ENCODE peak calls at places on chromosome 4, in nine cellular contexts. U is neural progenitor cell; E is SJSA1; I is tibial artery; B is heart right ventricle; H is CD8-positive, alpha-beta memory T cell; L is heart left ventricle; P is Caco-2; O is IMR-90. G is an unnamed sample. For H3K9me3, the result is how much of the 10 kb centered on the place peaks cover.

GRCh38 chr4:92636038-92636825 is 332.5 kb downstream of the GRID2 start:
- DNase-seq in U (no peak), E (no peak), I (no peak), B (no peak), H (no peak), L (no peak), P (no peak), O (no peak), G (no peak)

GRCh38 chr4:87911252-87911774 is 64.2 kb upstream of the SPP1 start:
- DNase-seq in U (no peak), E (no peak), I (no peak), B (peak), H (no peak), L (no peak), P (peak), O (no peak), G (no peak)

GRCh38 chr4:185039508-185040273 is 21.4 kb downstream of the HELT start:
- DNase-seq in U (peak), E (no peak), I (no peak), B (peak), H (peak), L (peak), P (peak), O (peak), G (peak)

GRCh38 chr4:39931441-39931901 is 46.2 kb downstream of the PDS5A start:
- DNase-seq in U (no peak), E (no peak), I (no peak), B (no peak), H (peak), L (no peak), P (peak), O (no peak), G (no peak)

GRCh38 chr4:170226288-170226687 is 136.5 kb upstream of the AADAT start:
- DNase-seq in U (no peak), E (no peak), I (no peak), B (no peak), H (no peak), L (no peak), P (peak), O (no peak), G (no peak)

GRCh38 chr4:37453004-37453360 is 208.4 kb downstream of the NWD2 start:
- DNase-seq in U (peak), E (no peak), I (no peak), B (peak), H (peak), L (peak), P (peak), O (peak), G (no peak)

GRCh38 chr4:101348367-101348827 is 1.1 kb upstream of the PPP3CA start:
- DNase-seq in U (no peak), E (no peak), I (no peak), B (peak), H (no peak), L (no peak), P (peak), O (peak), G (no peak)

GRCh38 chr4:184400375-184400870 is 73.9 kb downstream of the IRF2 start:
- DNase-seq in U (no peak), E (peak), I (no peak), B (no peak), H (no peak), L (no peak), P (no peak), O (peak), G (no peak)

GRCh38 chr4:10643600-10644425 is 40.8 kb downstream of the CLNK start:
- DNase-seq in U (no peak), E (no peak), I (no peak), B (no peak), H (no peak), L (no peak), P (no peak), O (peak), G (no peak)

GRCh38 chr4:105630670-105631655 is 77.5 kb downstream of the INTS12 start:
- DNase-seq in U (no peak), E (no peak), I (no peak), B (no peak), H (no peak), L (no peak), P (no peak), O (no peak), G (no peak)

GRCh38 chr4:110518889-110519490 is 43.0 kb downstream of the ENPEP start:
- DNase-seq in U (peak), E (no peak), I (no peak), B (no peak), H (no peak), L (no peak), P (peak), O (peak), G (no peak)

GRCh38 chr4:8222609-8223391 is 23.7 kb downstream of the SH3TC1 start:
- DNase-seq in U (no peak), E (no peak), I (no peak), B (no peak), H (no peak), L (no peak), P (no peak), O (no peak), G (no peak)

GRCh38 chr4:26320159-26320452 is 708 bp upstream of the RBPJ start:
- DNase-seq in U (no peak), E (no peak), I (no peak), B (no peak), H (no peak), L (no peak), P (no peak), O (peak), G (no peak)

GRCh38 chr4:121114756-121115155 is 42.4 kb upstream of the NDNF start:
- DNase-seq in U (no peak), E (no peak), I (no peak), B (no peak), H (no peak), L (no peak), P (no peak), O (no peak), G (no peak)

GRCh38 chr4:151325320-151326246 is at the start of gene SH3D19:
- DNase-seq in U (peak), E (peak), I (peak), B (peak), H (no peak), L (peak), P (peak), O (peak), G (no peak)

GRCh38 chr4:88481557-88481956 is 24.6 kb downstream of the HERC5 start:
- DNase-seq in U (no peak), E (no peak), I (no peak), B (no peak), H (no peak), L (no peak), P (no peak), O (no peak), G (no peak)

GRCh38 chr4:142402925-142403324 is 443.2 kb downstream of the INPP4B start:
- DNase-seq in U (no peak), E (no peak), I (no peak), B (no peak), H (no peak), L (peak), P (no peak), O (peak), G (no peak)

GRCh38 chr4:36399762-36400353 is 118.4 kb downstream of the DTHD1 start:
- DNase-seq in U (peak), E (no peak), I (no peak), B (peak), H (peak), L (no peak), P (peak), O (no peak), G (no peak)

GRCh38 chr4:108502366-108502765 is 118.0 kb upstream of the RPL34 start:
- DNase-seq in U (no peak), E (no peak), I (no peak), B (no peak), H (no peak), L (no peak), P (no peak), O (no peak), G (no peak)

GRCh38 chr4:69470561-69470960 is 25.1 kb downstream of the UGT2B4 start:
- DNase-seq in U (no peak), E (no peak), I (no peak), B (no peak), H (no peak), L (no peak), P (no peak), O (no peak), G (no peak)

GRCh38 chr4:168815373-168816345 is 194.4 kb downstream of the CBR4 start:
- DNase-seq in U (peak), E (peak), I (no peak), B (no peak), H (no peak), L (no peak), P (no peak), O (peak), G (no peak)

GRCh38 chr4:185304541-185304940 is 91.2 kb downstream of the LRP2BP start:
- DNase-seq in U (no peak), E (no peak), I (no peak), B (no peak), H (no peak), L (no peak), P (no peak), O (peak), G (no peak)

GRCh38 chr4:142567620-142568451 is 278.3 kb downstream of the INPP4B start:
- DNase-seq in U (peak), E (no peak), I (no peak), B (no peak), H (no peak), L (no peak), P (peak), O (peak), G (no peak)

GRCh38 chr4:56908206-56909082 is 744 bp downstream of the REST start:
- DNase-seq in U (peak), E (peak), I (peak), B (peak), H (peak), L (peak), P (peak), O (peak), G (peak)

GRCh38 chr4:6561173-6561516 is 13.8 kb upstream of the MAN2B2 start:
- DNase-seq in U (no peak), E (no peak), I (no peak), B (no peak), H (no peak), L (no peak), P (no peak), O (no peak), G (no peak)

GRCh38 chr4:114659386-114660008 is 60.9 kb downstream of the UGT8 start:
- DNase-seq in U (peak), E (peak), I (no peak), B (peak), H (peak), L (peak), P (peak), O (peak), G (no peak)

GRCh38 chr4:3372933-3373465 is 68.8 kb upstream of the HGFAC start:
- DNase-seq in U (no peak), E (peak), I (peak), B (peak), H (peak), L (peak), P (no peak), O (no peak), G (no peak)

GRCh38 chr4:6913350-6913749 is 3.7 kb downstream of the TBC1D14 start:
- DNase-seq in U (no peak), E (no peak), I (no peak), B (no peak), H (no peak), L (no peak), P (no peak), O (no peak), G (no peak)

GRCh38 chr4:107444-108429 is 16.6 kb upstream of the ZNF718 start:
- DNase-seq in U (no peak), E (no peak), I (no peak), B (no peak), H (no peak), L (no peak), P (no peak), O (no peak), G (no peak)
- H3K9me3 ChIP-seq in U (under half), E (under half), I (under half), B (under half), H (under half), L (under half), P (under half), O (under half), G (under half)

GRCh38 chr4:422587-422986 is 76.4 kb downstream of the ZNF721 start:
- DNase-seq in U (no peak), E (no peak), I (no peak), B (no peak), H (no peak), L (no peak), P (no peak), O (no peak), G (no peak)
- H3K9me3 ChIP-seq in U (half or more), E (under half), I (under half), B (half or more), H (half or more), L (half or more), P (under half), O (half or more), G (under half)

GRCh38 chr4:19248023-19248422 is 1003.7 kb upstream of the SLIT2 start:
- DNase-seq in U (no peak), E (no peak), I (no peak), B (no peak), H (no peak), L (no peak), P (no peak), O (no peak), G (no peak)
- H3K9me3 ChIP-seq in U (under half), E (under half), I (under half), B (under half), H (under half), L (under half), P (under half), O (under half), G (under half)

GRCh38 chr4:1591107-1591506 is 93.0 kb downstream of the FAM53A start:
- DNase-seq in U (no peak), E (no peak), I (no peak), B (no peak), H (no peak), L (no peak), P (no peak), O (no peak), G (no peak)

GRCh38 chr4:1590244-1590643 is 93.9 kb downstream of the FAM53A start:
- DNase-seq in U (no peak), E (no peak), I (no peak), B (no peak), H (no peak), L (no peak), P (no peak), O (no peak), G (no peak)

GRCh38 chr4:1592179-1593037 is 91.7 kb downstream of the FAM53A start:
- DNase-seq in U (no peak), E (no peak), I (no peak), B (no peak), H (no peak), L (no peak), P (no peak), O (no peak), G (no peak)

GRCh38 chr4:1588306-1588705 is 95.8 kb downstream of the FAM53A start:
- DNase-seq in U (no peak), E (no peak), I (no peak), B (no peak), H (no peak), L (no peak), P (no peak), O (no peak), G (no peak)

DNA sequence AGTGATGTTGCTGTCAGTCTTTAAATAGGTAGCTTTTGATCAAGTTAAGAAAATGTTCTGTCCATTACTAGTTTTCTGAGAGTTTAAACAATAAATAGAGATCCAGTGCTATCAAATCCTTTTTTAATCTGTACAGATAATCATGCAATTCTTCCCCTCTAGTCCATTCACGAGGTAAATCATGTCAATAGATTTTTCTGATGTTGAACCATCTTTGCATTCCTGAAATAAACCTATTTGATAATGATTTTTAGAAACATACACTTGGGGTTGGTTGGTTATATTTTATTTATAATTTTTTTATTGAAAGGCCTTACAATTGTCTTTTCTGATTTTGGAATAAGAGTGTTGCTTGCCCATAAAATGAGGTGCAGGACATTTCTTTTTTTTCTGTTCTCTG is 95.0 kb downstream of the FAM53A start:
- DNase-seq in U (no peak), E (no peak), I (no peak), B (no peak), H (no peak), L (no peak), P (no peak), O (no peak), G (no peak)
- H3K9me3 ChIP-seq in U (under half), E (under half), I (under half), B (under half), H (under half), L (under half), P (under half), O (under half), G (under half)

GRCh38 chr4:172675232-172675631 is 493.4 kb upstream of the GALNT7 start:
- DNase-seq in U (no peak), E (no peak), I (no peak), B (no peak), H (no peak), L (no peak), P (no peak), O (no peak), G (no peak)

GRCh38 chr4:172680701-172681100 is 487.9 kb upstream of the GALNT7 start:
- DNase-seq in U (no peak), E (no peak), I (no peak), B (no peak), H (no peak), L (no peak), P (no peak), O (peak), G (no peak)

DNA sequence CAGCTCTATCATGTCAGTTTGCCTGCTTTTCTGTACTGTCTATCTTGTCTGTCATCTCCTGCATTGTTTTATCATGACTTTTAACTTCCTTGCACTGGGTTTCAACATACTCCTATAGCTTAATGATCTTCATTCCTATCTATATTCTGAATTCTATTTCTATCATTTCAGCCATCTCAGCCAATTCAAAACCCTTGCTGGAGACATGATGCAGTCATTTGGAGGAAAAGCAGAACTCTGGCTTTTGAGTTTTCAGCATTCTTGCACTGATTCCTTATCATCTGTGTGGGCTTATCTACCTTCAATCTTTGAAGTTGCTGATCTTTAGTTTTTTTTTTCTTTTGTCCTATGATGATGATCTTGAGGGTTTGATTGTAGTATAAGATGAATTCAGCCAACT is 493.8 kb upstream of the GALNT7 start:
- DNase-seq in U (no peak), E (no peak), I (no peak), B (no peak), H (no peak), L (no peak), P (no peak), O (no peak), G (no peak)
- H3K9me3 ChIP-seq in U (under half), E (under half), I (under half), B (under half), H (under half), L (under half), P (under half), O (under half), G (under half)

GRCh38 chr4:82380344-82380743 is 6.6 kb upstream of the HNRNPD start:
- DNase-seq in U (no peak), E (no peak), I (no peak), B (peak), H (no peak), L (peak), P (no peak), O (no peak), G (no peak)
- H3K9me3 ChIP-seq in U (under half), E (under half), I (under half), B (under half), H (under half), L (under half), P (under half), O (under half), G (under half)

GRCh38 chr4:252065-252601 is 53.1 kb downstream of the ZNF732 start:
- DNase-seq in U (no peak), E (no peak), I (no peak), B (no peak), H (no peak), L (no peak), P (no peak), O (no peak), G (no peak)
- H3K9me3 ChIP-seq in U (half or more), E (under half), I (under half), B (half or more), H (under half), L (half or more), P (under half), O (under half), G (under half)

DNA sequence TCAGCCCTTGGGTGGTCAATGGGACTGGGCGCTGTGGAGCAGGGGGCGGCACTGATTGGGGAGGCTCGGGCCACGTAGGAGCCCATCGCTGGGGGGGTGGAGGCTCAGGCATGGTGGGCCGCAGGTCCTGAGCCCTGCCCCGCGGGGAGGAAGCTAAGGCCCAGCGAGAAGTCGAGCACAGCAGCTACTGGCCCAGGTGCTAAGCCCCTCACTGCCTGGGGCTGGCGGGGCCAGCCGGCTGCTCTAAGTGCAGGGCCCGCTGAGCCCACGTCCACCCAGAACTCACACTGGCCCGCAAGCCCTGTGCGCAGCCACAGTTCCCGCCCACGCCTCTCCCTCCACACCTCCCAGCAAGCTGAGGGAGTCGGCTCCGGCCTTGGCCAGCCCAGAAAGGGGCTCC is 66.4 kb downstream of the ZNF141 start:
- DNase-seq in U (no peak), E (no peak), I (no peak), B (no peak), H (no peak), L (no peak), P (no peak), O (no peak), G (no peak)
- H3K9me3 ChIP-seq in U (under half), E (under half), I (under half), B (half or more), H (under half), L (half or more), P (under half), O (under half), G (under half)

G was measured in T-helper 17 cell.